ENCODE peak calls at places on chromosomes 3 and 15, in six cellular contexts. H is brain microvascular endothelial cell, I is ovary, D is GM23338, B is BJ, V is left ventricle myocardium inferior. Y is an unnamed sample.

GRCh38 chr3:126380011-126380768 is 14.5 kb upstream of the CFAP100 start:
- DNase-seq in V (no peak), B (no peak), D (peak), I (no peak), H (no peak), Y (no peak)

GRCh38 chr15:89662893-89663673 is 7.8 kb upstream of the KIF7 start:
- DNase-seq in H (peak), I (peak), V (peak), B (peak), D (peak), Y (no peak)

GRCh38 chr3:4977001-4977888 is 2.0 kb upstream of the BHLHE40 start:
- DNase-seq in H (peak), D (peak), I (peak), V (peak), B (no peak), Y (peak)

GRCh38 chr15:99552111-99552510 is 13.7 kb upstream of the MEF2A start:
- DNase-seq in V (no peak), I (no peak), D (no peak), B (no peak), H (no peak), Y (no peak)

GRCh38 chr3:59308001-59308400 is 258.2 kb upstream of the CFAP20DC start:
- DNase-seq in B (no peak), D (no peak), V (no peak), H (no peak), I (no peak), Y (no peak)

GRCh38 chr3:193816656-193817311 is 223.8 kb downstream of the OPA1 start:
- DNase-seq in B (no peak), I (peak), H (no peak), V (peak), D (peak), Y (no peak)

GRCh38 chr3:195773956-195774537 is 37.7 kb downstream of the MUC4 start:
- DNase-seq in I (no peak), V (no peak), D (no peak), H (no peak), B (no peak), Y (no peak)

GRCh38 chr3:184235381-184236032 is 6.1 kb downstream of the VWA5B2 start:
- DNase-seq in I (no peak), V (no peak), D (no peak), B (no peak), H (no peak), Y (no peak)

GRCh38 chr15:87777054-87777498 is 479.5 kb downstream of the NTRK3 start:
- DNase-seq in I (no peak), D (no peak), V (no peak), H (peak), B (peak), Y (no peak)

GRCh38 chr3:149548729-149549065 is 74.2 kb downstream of the TM4SF4 start:
- DNase-seq in B (no peak), V (no peak), I (no peak), D (no peak), H (no peak), Y (no peak)

GRCh38 chr15:92958105-92958504 is 58.0 kb downstream of the CHD2 start:
- DNase-seq in H (peak), B (no peak), V (no peak), I (no peak), D (no peak), Y (no peak)

GRCh38 chr3:59850352-59850870 is 800.6 kb upstream of the CFAP20DC start:
- DNase-seq in D (no peak), I (no peak), V (no peak), B (no peak), H (no peak), Y (no peak)

GRCh38 chr15:63380828-63381282 is 791 bp downstream of the CA12 start:
- DNase-seq in D (no peak), H (no peak), V (no peak), B (no peak), I (no peak), Y (no peak)

GRCh38 chr15:48096355-48096786 is 24.4 kb upstream of the SLC24A5 start:
- DNase-seq in H (no peak), D (no peak), B (no peak), I (no peak), V (no peak), Y (no peak)

GRCh38 chr3:38453075-38453913 is at the start of gene ACVR2B:
- DNase-seq in V (peak), I (peak), H (peak), D (peak), B (no peak), Y (no peak)

GRCh38 chr15:31974855-31975421 is 55.4 kb upstream of the CHRNA7 start:
- DNase-seq in B (no peak), I (no peak), D (peak), H (peak), V (no peak), Y (no peak)

GRCh38 chr3:56556908-56557814 is at the start of gene CCDC66:
- DNase-seq in H (peak), V (peak), B (peak), D (peak), I (peak), Y (peak)

DNA sequence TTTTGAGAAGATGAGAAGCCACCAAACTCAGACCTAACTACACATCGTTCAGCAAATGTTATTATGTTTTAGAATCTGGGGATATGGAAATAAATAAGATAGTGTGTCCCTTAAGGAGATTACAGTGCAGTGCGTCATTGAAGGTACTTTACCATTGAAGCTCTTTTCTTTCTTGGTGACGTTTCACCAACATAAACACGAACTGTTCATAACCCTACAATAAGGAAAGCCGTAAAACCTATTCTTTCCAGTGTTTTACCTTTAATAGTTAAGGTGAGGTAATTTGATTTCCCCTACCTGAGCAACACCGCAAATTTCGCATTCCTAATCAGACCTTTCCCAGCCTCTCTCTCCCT is 818 bp downstream of the CCDC66 start:
- DNase-seq in V (no peak), H (no peak), B (no peak), I (no peak), D (no peak), Y (no peak)
- TF ChIP-seq CTCF in V (no peak), H (no peak), B (no peak), I (no peak), D (peak), Y (peak)

GRCh38 chr3:73604491-73604890 is 20.2 kb downstream of the PDZRN3 start:
- DNase-seq in H (no peak), D (no peak), V (no peak), B (no peak), I (no peak), Y (no peak)
- TF ChIP-seq CTCF in H (no peak), D (no peak), V (no peak), B (no peak), I (no peak), Y (no peak)

GRCh38 chr15:96947830-96948229 is 617.3 kb downstream of the NR2F2 start:
- DNase-seq in V (no peak), B (no peak), I (no peak), D (peak), H (peak), Y (no peak)
- TF ChIP-seq CTCF in V (no peak), B (no peak), I (no peak), D (no peak), H (no peak), Y (no peak)

GRCh38 chr15:26686547-26687187 is 86.2 kb downstream of the GABRB3 start:
- DNase-seq in V (no peak), I (no peak), D (no peak), H (no peak), B (no peak), Y (no peak)
- TF ChIP-seq CTCF in V (no peak), I (no peak), D (no peak), H (no peak), B (no peak), Y (no peak)

Y was measured in CD14-positive monocyte.